ENCODE peak calls at places on chromosomes 12 and 14, in eight cellular contexts. L is A172; U is effector CD4-positive, alpha-beta T cell; J is aorta; S is Karpas-422; W is HTR-8/SVneo; O is AG09319; R is hepatic stellate cell. C is an unnamed sample.

GRCh38 chr12:58918475-58918874 is 1.8 kb downstream of the LRIG3 start:
- DNase-seq in L (no peak), U (no peak), J (no peak), S (no peak), W (no peak), O (no peak), R (no peak), C (no peak)

GRCh38 chr14:29536886-29537511 is 390.6 kb downstream of the PRKD1 start:
- DNase-seq in L (no peak), U (no peak), J (no peak), S (peak; percentile 73), W (peak; percentile 33), O (no peak), R (no peak), C (no peak)

GRCh38 chr12:110304061-110304551 is 23.1 kb downstream of the ATP2A2 start:
- DNase-seq in L (no peak), U (no peak), J (no peak), S (no peak), W (no peak), O (no peak), R (no peak), C (no peak)

GRCh38 chr14:93543766-93544165 is 113.0 kb downstream of the UNC79 start:
- DNase-seq in L (peak; percentile 3), U (no peak), J (no peak), S (peak; percentile 68), W (peak; percentile 24), O (no peak), R (peak; percentile 4), C (no peak)

GRCh38 chr12:127620956-127621355 is 646.0 kb upstream of the TMEM132C start:
- DNase-seq in L (no peak), U (no peak), J (no peak), S (no peak), W (no peak), O (no peak), R (no peak), C (no peak)

GRCh38 chr14:46290706-46291105 is 360.9 kb downstream of the RPL10L start:
- DNase-seq in L (no peak), U (no peak), J (no peak), S (no peak), W (no peak), O (no peak), R (no peak), C (no peak)

GRCh38 chr12:49664591-49665146 is 41.3 kb downstream of the PRPF40B start:
- DNase-seq in L (peak; percentile 6), U (no peak), J (peak; percentile 23), S (no peak), W (peak; percentile 22), O (no peak), R (no peak), C (no peak)

GRCh38 chr12:64696065-64696741 is 63.0 kb downstream of the GNS start:
- DNase-seq in L (no peak), U (no peak), J (no peak), S (no peak), W (no peak), O (no peak), R (peak; percentile 25), C (no peak)

GRCh38 chr12:56046027-56046780 is 4.5 kb downstream of the RPS26 start:
- DNase-seq in L (no peak), U (no peak), J (peak; percentile 5), S (peak; percentile 72), W (no peak), O (no peak), R (no peak), C (no peak)

GRCh38 chr14:73198253-73198652 is 39.1 kb upstream of the PAPLN start:
- DNase-seq in L (no peak), U (no peak), J (no peak), S (no peak), W (no peak), O (no peak), R (no peak), C (no peak)

GRCh38 chr12:9869307-9870161 is at the start of gene CLEC2B:
- DNase-seq in L (peak; percentile 66), U (no peak), J (no peak), S (no peak), W (no peak), O (peak; percentile 52), R (peak; percentile 14), C (no peak)

GRCh38 chr14:80356413-80356812 is 145.1 kb upstream of the DIO2 start:
- DNase-seq in L (no peak), U (no peak), J (no peak), S (peak; percentile 61), W (no peak), O (no peak), R (peak; percentile 1), C (no peak)

GRCh38 chr12:57724003-57724935 is 14.3 kb downstream of the AGAP2 start:
- DNase-seq in L (no peak), U (no peak), J (peak; percentile 49), S (no peak), W (no peak), O (no peak), R (no peak), C (no peak)

GRCh38 chr12:88235183-88235833 is 93.2 kb downstream of the TMTC3 start:
- DNase-seq in L (no peak), U (no peak), J (no peak), S (peak; percentile 14), W (no peak), O (no peak), R (no peak), C (no peak)

GRCh38 chr12:44459569-44459968 is 416.5 kb downstream of the NELL2 start:
- DNase-seq in L (no peak), U (no peak), J (no peak), S (no peak), W (no peak), O (no peak), R (no peak), C (no peak)

GRCh38 chr14:73795974-73796373 is 55.7 kb upstream of the PTGR2 start:
- DNase-seq in L (peak; percentile 82), U (no peak), J (no peak), S (peak; percentile 32), W (peak; percentile 88), O (no peak), R (peak; percentile 54), C (no peak)

GRCh38 chr12:49044660-49045059 is 15.9 kb downstream of the KMT2D start:
- DNase-seq in L (no peak), U (no peak), J (no peak), S (no peak), W (no peak), O (no peak), R (no peak), C (no peak)

GRCh38 chr12:26740991-26741390 is 92.0 kb downstream of the ITPR2 start:
- DNase-seq in L (no peak), U (no peak), J (no peak), S (no peak), W (peak; percentile 24), O (no peak), R (no peak), C (no peak)

GRCh38 chr12:2768224-2768961 is 26.4 kb upstream of the FKBP4 start:
- DNase-seq in L (no peak), U (no peak), J (no peak), S (no peak), W (no peak), O (no peak), R (no peak), C (no peak)

GRCh38 chr12:6167327-6168280 is 32.6 kb upstream of the CD9 start:
- DNase-seq in L (peak; percentile 90), U (no peak), J (peak; percentile 91), S (peak; percentile 47), W (peak; percentile 92), O (peak; percentile 56), R (peak; percentile 86), C (no peak)

GRCh38 chr14:95490727-95491451 is 25.6 kb downstream of the SYNE3 start:
- DNase-seq in L (peak; percentile 26), U (no peak), J (peak; percentile 68), S (no peak), W (no peak), O (no peak), R (no peak), C (no peak)

GRCh38 chr12:107404981-107405380 is 280.6 kb upstream of the PWP1 start:
- DNase-seq in L (peak; percentile 65), U (no peak), J (no peak), S (peak; percentile 78), W (no peak), O (no peak), R (peak; percentile 9), C (no peak)

GRCh38 chr12:57899010-57899662 is 42.2 kb upstream of the ATP23 start:
- DNase-seq in L (peak; percentile 69), U (peak; percentile 80), J (peak; percentile 92), S (peak; percentile 51), W (no peak), O (no peak), R (peak; percentile 53), C (peak; percentile 76)

GRCh38 chr12:9943244-9943643 is 11.1 kb upstream of the CLEC2A start:
- DNase-seq in L (no peak), U (no peak), J (no peak), S (no peak), W (no peak), O (no peak), R (no peak), C (no peak)

GRCh38 chr14:66440806-66441205 is 45.4 kb upstream of the CCDC196 start:
- DNase-seq in L (no peak), U (no peak), J (no peak), S (no peak), W (no peak), O (no peak), R (no peak), C (no peak)

GRCh38 chr12:106090586-106091411 is 48.0 kb downstream of the NUAK1 start:
- DNase-seq in L (peak; percentile 70), U (no peak), J (peak; percentile 86), S (no peak), W (no peak), O (no peak), R (peak; percentile 71), C (no peak)

GRCh38 chr12:106000376-106001104 is 138.2 kb downstream of the NUAK1 start:
- DNase-seq in L (no peak), U (no peak), J (no peak), S (no peak), W (no peak), O (no peak), R (no peak), C (no peak)

GRCh38 chr12:42978718-42979117 is 389.2 kb upstream of the PRICKLE1 start:
- DNase-seq in L (no peak), U (no peak), J (no peak), S (no peak), W (no peak), O (no peak), R (no peak), C (no peak)

GRCh38 chr14:51394804-51395203 is 154.8 kb downstream of the TMX1 start:
- DNase-seq in L (no peak), U (no peak), J (no peak), S (no peak), W (no peak), O (no peak), R (no peak), C (no peak)

GRCh38 chr12:108594-108993 is 42.0 kb downstream of the IQSEC3 start:
- DNase-seq in L (peak; percentile 2), U (no peak), J (no peak), S (no peak), W (no peak), O (no peak), R (no peak), C (no peak)

GRCh38 chr14:79809849-79810612 is 401.3 kb downstream of the DIO2 start:
- DNase-seq in L (peak; percentile 5), U (no peak), J (no peak), S (peak; percentile 80), W (peak; percentile 17), O (no peak), R (no peak), C (no peak)

C was measured in T-helper 9 cell.